ENCODE peak calls at places on chromosome 22, in eight cellular contexts. F is lower lobe of right lung, W is Calu3, M is heart right ventricle, G is dorsolateral prefrontal cortex, Z is endothelial cell, K is right atrium auricular region, J is cardiac muscle cell. I is an unnamed sample.

GRCh38 chr22:35894937-35895708 is 133.5 kb downstream of the RBFOX2 start:
- DNase-seq in F (no peak), W (no peak), M (peak), G (no peak), Z (no peak), K (no peak), J (peak), I (no peak)

GRCh38 chr22:49330421-49331222 is 497.1 kb downstream of the BRD1 start:
- DNase-seq in F (peak), W (no peak), M (no peak), G (no peak), Z (no peak), K (peak), J (no peak), I (no peak)

GRCh38 chr22:39252461-39253391 is 7.9 kb upstream of the PDGFB start:
- DNase-seq in F (no peak), W (no peak), M (no peak), G (no peak), Z (no peak), K (no peak), J (no peak), I (no peak)

GRCh38 chr22:32752868-32753520 is 48.5 kb upstream of the TIMP3 start:
- DNase-seq in F (no peak), W (no peak), M (peak), G (no peak), Z (no peak), K (no peak), J (no peak), I (no peak)

GRCh38 chr22:24550028-24550901 is 4.7 kb downstream of the GUCD1 start:
- DNase-seq in F (no peak), W (peak), M (no peak), G (no peak), Z (no peak), K (no peak), J (no peak), I (peak)

GRCh38 chr22:48449466-48450187 is 1378.0 kb downstream of the BRD1 start:
- DNase-seq in F (peak), W (no peak), M (no peak), G (no peak), Z (no peak), K (no peak), J (no peak), I (no peak)

GRCh38 chr22:40383905-40384304 is 13.5 kb downstream of the SGSM3 start:
- DNase-seq in F (no peak), W (no peak), M (no peak), G (no peak), Z (no peak), K (no peak), J (no peak), I (no peak)

GRCh38 chr22:39144101-39144815 is 8.2 kb downstream of the CBX7 start:
- DNase-seq in F (peak), W (peak), M (peak), G (no peak), Z (no peak), K (no peak), J (no peak), I (no peak)

GRCh38 chr22:25395468-25395867 is 169.0 kb upstream of the GRK3 start:
- DNase-seq in F (no peak), W (no peak), M (no peak), G (no peak), Z (no peak), K (no peak), J (no peak), I (no peak)

GRCh38 chr22:49454726-49455125 is 372.9 kb downstream of the BRD1 start:
- DNase-seq in F (no peak), W (no peak), M (no peak), G (no peak), Z (no peak), K (no peak), J (no peak), I (no peak)

GRCh38 chr22:35684270-35684700 is 33.4 kb upstream of the APOL5 start:
- DNase-seq in F (no peak), W (peak), M (peak), G (no peak), Z (no peak), K (no peak), J (peak), I (no peak)

GRCh38 chr22:40511604-40512003 is 124.9 kb downstream of the MRTFA start:
- DNase-seq in F (no peak), W (no peak), M (no peak), G (peak), Z (no peak), K (no peak), J (no peak), I (no peak)

GRCh38 chr22:41524809-41525449 is 19.3 kb downstream of the POLR3H start:
- DNase-seq in F (no peak), W (no peak), M (no peak), G (no peak), Z (no peak), K (no peak), J (no peak), I (no peak)

GRCh38 chr22:27985323-27986275 is 66.5 kb upstream of the PITPNB start:
- DNase-seq in F (no peak), W (no peak), M (no peak), G (no peak), Z (no peak), K (peak), J (no peak), I (no peak)

GRCh38 chr22:29117799-29118477 is 45.1 kb downstream of the KREMEN1 start:
- DNase-seq in F (no peak), W (no peak), M (no peak), G (no peak), Z (no peak), K (no peak), J (no peak), I (no peak)

GRCh38 chr22:31846161-31847115 is 92.6 kb downstream of the DEPDC5 start:
- DNase-seq in F (no peak), W (peak), M (no peak), G (no peak), Z (no peak), K (no peak), J (no peak), I (no peak)

GRCh38 chr22:33919591-33920501 is at the start of gene LARGE1:
- DNase-seq in F (peak), W (peak), M (peak), G (peak), Z (peak), K (peak), J (peak), I (no peak)

GRCh38 chr22:27094633-27095308 is 437.4 kb downstream of the MIAT start:
- DNase-seq in F (no peak), W (no peak), M (peak), G (no peak), Z (no peak), K (no peak), J (no peak), I (no peak)

GRCh38 chr22:19844423-19845368 is 10.0 kb downstream of the GNB1L start:
- DNase-seq in F (peak), W (no peak), M (peak), G (peak), Z (no peak), K (peak), J (no peak), I (peak)

GRCh38 chr22:39598017-39598965 is 27.7 kb downstream of the CACNA1I start:
- DNase-seq in F (peak), W (peak), M (no peak), G (no peak), Z (peak), K (no peak), J (peak), I (no peak)

GRCh38 chr22:50376064-50376747 is 33.1 kb downstream of the PPP6R2 start:
- DNase-seq in F (no peak), W (no peak), M (no peak), G (no peak), Z (no peak), K (no peak), J (no peak), I (no peak)

GRCh38 chr22:49614966-49615965 is 212.4 kb downstream of the BRD1 start:
- DNase-seq in F (peak), W (no peak), M (no peak), G (no peak), Z (no peak), K (no peak), J (no peak), I (peak)

GRCh38 chr22:27022256-27022655 is 364.9 kb downstream of the MIAT start:
- DNase-seq in F (no peak), W (peak), M (no peak), G (no peak), Z (no peak), K (no peak), J (no peak), I (no peak)

GRCh38 chr22:19636696-19637355 is 77.5 kb upstream of the SEPTIN5 start:
- DNase-seq in F (no peak), W (no peak), M (no peak), G (no peak), Z (no peak), K (no peak), J (no peak), I (no peak)

GRCh38 chr22:19011075-19011474 is 75.0 kb upstream of the PRODH start:
- DNase-seq in F (no peak), W (no peak), M (no peak), G (no peak), Z (no peak), K (no peak), J (no peak), I (no peak)

GRCh38 chr22:46287873-46288751 is 8.6 kb upstream of the GTSE1 start:
- DNase-seq in F (peak), W (no peak), M (no peak), G (no peak), Z (peak), K (no peak), J (no peak), I (no peak)

GRCh38 chr22:49139492-49140151 is 688.1 kb downstream of the BRD1 start:
- DNase-seq in F (peak), W (no peak), M (no peak), G (no peak), Z (no peak), K (no peak), J (no peak), I (no peak)

GRCh38 chr22:47586038-47586437 is 823.6 kb downstream of the TBC1D22A start:
- DNase-seq in F (no peak), W (no peak), M (no peak), G (no peak), Z (no peak), K (no peak), J (no peak), I (no peak)

GRCh38 chr22:46436595-46437163 is 100.7 kb downstream of the CELSR1 start:
- DNase-seq in F (no peak), W (no peak), M (no peak), G (no peak), Z (no peak), K (no peak), J (no peak), I (no peak)

GRCh38 chr22:44023404-44024287 is 456 bp upstream of the PARVB start:
- DNase-seq in F (peak), W (peak), M (no peak), G (peak), Z (peak), K (peak), J (peak), I (peak)

GRCh38 chr22:39289445-39290247 is 29.8 kb downstream of the RPL3 start:
- DNase-seq in F (no peak), W (peak), M (no peak), G (no peak), Z (no peak), K (no peak), J (no peak), I (no peak)

GRCh38 chr22:31241200-31241599 is 29.1 kb downstream of the LIMK2 start:
- DNase-seq in F (no peak), W (peak), M (no peak), G (no peak), Z (no peak), K (no peak), J (no peak), I (no peak)

GRCh38 chr22:48700180-48700565 is 1127.5 kb downstream of the BRD1 start:
- DNase-seq in F (peak), W (no peak), M (no peak), G (no peak), Z (no peak), K (no peak), J (no peak), I (no peak)

GRCh38 chr22:38017939-38018885 is 33.9 kb upstream of the SOX10 start:
- DNase-seq in F (no peak), W (no peak), M (no peak), G (no peak), Z (no peak), K (no peak), J (no peak), I (no peak)

GRCh38 chr22:38018938-38019827 is 34.8 kb upstream of the SOX10 start:
- DNase-seq in F (no peak), W (no peak), M (no peak), G (no peak), Z (no peak), K (no peak), J (no peak), I (no peak)

GRCh38 chr22:38023045-38023444 is 34.2 kb upstream of the PICK1 start:
- DNase-seq in F (no peak), W (no peak), M (no peak), G (no peak), Z (no peak), K (no peak), J (no peak), I (no peak)

GRCh38 chr22:38017272-38017920 is 33.0 kb upstream of the SOX10 start:
- DNase-seq in F (peak), W (peak), M (peak), G (no peak), Z (no peak), K (peak), J (no peak), I (no peak)

GRCh38 chr22:38021201-38021600 is 36.0 kb upstream of the PICK1 start:
- DNase-seq in F (no peak), W (no peak), M (no peak), G (no peak), Z (no peak), K (no peak), J (no peak), I (no peak)
- TF ChIP-seq CTCF in F (no peak), W (no peak), M (no peak), G (no peak), Z (no peak), K (no peak), J (no peak), I (no peak)

DNA sequence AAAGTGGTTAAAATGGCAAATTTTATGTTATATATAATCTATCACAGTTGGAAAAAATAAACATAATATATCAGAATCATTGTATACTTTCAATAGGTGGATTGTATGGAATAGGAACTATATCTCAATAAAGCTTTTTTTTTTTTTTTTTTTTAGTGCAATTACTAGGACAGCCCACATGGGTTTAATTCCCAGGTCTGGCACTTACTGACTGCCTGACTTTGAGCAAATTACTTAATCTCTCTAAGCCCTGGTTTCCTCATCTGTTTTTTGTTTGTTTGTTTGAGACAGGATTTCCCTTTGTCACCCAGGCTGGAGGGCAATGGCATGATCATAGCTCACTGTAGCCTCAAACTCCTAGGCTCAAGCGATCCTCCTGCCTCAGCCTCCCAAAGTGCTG is 26.1 kb upstream of the BAIAP2L2 start:
- DNase-seq in F (no peak), W (no peak), M (no peak), G (no peak), Z (no peak), K (no peak), J (no peak), I (no peak)
- TF ChIP-seq CTCF in F (no peak), W (no peak), M (no peak), G (no peak), Z (peak), K (no peak), J (no peak), I (no peak)

GRCh38 chr22:23521442-23522113 is 58.5 kb downstream of the IGLL1 start:
- DNase-seq in F (peak), W (peak), M (peak), G (peak), Z (peak), K (peak), J (peak), I (peak)
- TF ChIP-seq CTCF in F (peak), W (no peak), M (peak), G (peak), Z (no peak), K (no peak), J (no peak), I (no peak)

DNA sequence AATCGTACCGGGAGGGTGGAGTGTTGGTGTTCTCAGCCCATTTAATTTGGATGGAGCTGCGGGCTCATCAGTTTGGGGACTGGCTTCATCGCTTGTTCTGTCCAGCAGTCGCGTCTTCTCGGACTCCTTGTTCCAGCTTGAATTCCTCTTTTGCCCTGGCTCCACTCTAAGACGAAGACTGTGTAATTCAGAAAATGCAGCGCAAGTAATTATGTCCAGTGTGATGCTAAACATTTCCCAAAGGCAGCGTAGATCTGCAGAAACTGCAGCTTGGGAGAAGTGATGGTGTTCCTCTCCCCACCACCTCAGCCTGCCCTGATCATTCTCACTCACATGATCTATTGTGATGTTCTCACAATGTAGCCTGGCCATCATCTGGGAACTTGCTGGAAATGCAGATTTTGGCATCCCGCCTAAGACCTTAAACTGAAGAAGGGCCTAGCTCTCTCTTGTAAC is 666 bp downstream of the SLC25A18 start:
- DNase-seq in F (no peak), W (no peak), M (peak), G (no peak), Z (no peak), K (no peak), J (no peak), I (no peak)
- TF ChIP-seq CTCF in F (no peak), W (no peak), M (no peak), G (no peak), Z (no peak), K (no peak), J (no peak), I (no peak)